ENCODE peak calls at places on chromosomes 5 and 9, in eight cellular contexts. N is NCI-H2107, S is cardiac fibroblast, I is B cell, M is AG09319, O is EL, H is NCI-H1694 treated with DMSO at 0.1 percent for 48 hours, Q is mesendoderm. R is an unnamed sample.

GRCh38 chr5:95426227-95426626 is 35.1 kb downstream of the FAM81B start:
- DNase-seq in N (no peak), S (no peak), I (no peak), M (no peak), O (no peak), H (no peak), Q (no peak), R (no peak)

GRCh38 chr9:22528485-22528884 is 81.9 kb downstream of the DMRTA1 start:
- DNase-seq in N (no peak), S (peak; percentile 14), I (no peak), M (peak; percentile 3), O (peak; percentile 15), H (peak; percentile 50), Q (peak; percentile 53), R (no peak)

GRCh38 chr5:133155326-133155969 is 103.6 kb downstream of the HSPA4 start:
- DNase-seq in N (no peak), S (no peak), I (no peak), M (no peak), O (no peak), H (no peak), Q (no peak), R (no peak)

GRCh38 chr5:71883745-71884103 is 164.6 kb downstream of the CARTPT start:
- DNase-seq in N (no peak), S (no peak), I (no peak), M (no peak), O (peak; percentile 13), H (no peak), Q (no peak), R (no peak)

GRCh38 chr9:129981180-129981907 is 61.6 kb downstream of the FNBP1 start:
- DNase-seq in N (no peak), S (peak; percentile 86), I (no peak), M (no peak), O (no peak), H (no peak), Q (no peak), R (no peak)

GRCh38 chr9:19748278-19749126 is 40.3 kb downstream of the SLC24A2 start:
- DNase-seq in N (no peak), S (peak; percentile 48), I (no peak), M (no peak), O (no peak), H (no peak), Q (peak; percentile 30), R (no peak)

GRCh38 chr9:78989031-78989658 is 582.6 kb upstream of the TLE4 start:
- DNase-seq in N (no peak), S (no peak), I (no peak), M (no peak), O (no peak), H (no peak), Q (no peak), R (no peak)

GRCh38 chr5:122056913-122057312 is 21.1 kb downstream of the LOX start:
- DNase-seq in N (no peak), S (peak; percentile 38), I (no peak), M (no peak), O (no peak), H (no peak), Q (no peak), R (no peak)

GRCh38 chr9:123470121-123470851 is 114.3 kb downstream of the CRB2 start:
- DNase-seq in N (no peak), S (peak; percentile 22), I (no peak), M (no peak), O (no peak), H (no peak), Q (peak; percentile 54), R (no peak)

GRCh38 chr5:174412374-174412773 is 312.0 kb upstream of the MSX2 start:
- DNase-seq in N (no peak), S (no peak), I (no peak), M (no peak), O (peak; percentile 13), H (no peak), Q (peak; percentile 16), R (no peak)

GRCh38 chr9:35295369-35296036 is 133.7 kb downstream of the UNC13B start:
- DNase-seq in N (no peak), S (no peak), I (no peak), M (no peak), O (no peak), H (no peak), Q (no peak), R (no peak)

GRCh38 chr5:55668356-55668755 is 43.8 kb downstream of the SLC38A9 start:
- DNase-seq in N (no peak), S (peak; percentile 78), I (no peak), M (no peak), O (peak; percentile 83), H (no peak), Q (peak; percentile 71), R (no peak)

GRCh38 chr9:37437010-37437409 is 14.5 kb downstream of the GRHPR start:
- DNase-seq in N (no peak), S (no peak), I (no peak), M (no peak), O (no peak), H (no peak), Q (no peak), R (no peak)

GRCh38 chr9:114321759-114322158 is 1.1 kb upstream of the ORM1 start:
- DNase-seq in N (no peak), S (peak; percentile 15), I (no peak), M (no peak), O (peak; percentile 69), H (no peak), Q (no peak), R (peak; percentile 15)

GRCh38 chr5:14838396-14839319 is 32.9 kb downstream of the ANKH start:
- DNase-seq in N (no peak), S (no peak), I (no peak), M (no peak), O (no peak), H (no peak), Q (no peak), R (no peak)

GRCh38 chr9:71646131-71646530 is 122.2 kb downstream of the CEMIP2 start:
- DNase-seq in N (peak; percentile 1), S (no peak), I (no peak), M (no peak), O (no peak), H (no peak), Q (no peak), R (no peak)

GRCh38 chr9:134968011-134968822 is 50.5 kb upstream of the FCN1 start:
- DNase-seq in N (no peak), S (peak; percentile 26), I (no peak), M (no peak), O (no peak), H (no peak), Q (peak; percentile 37), R (no peak)

GRCh38 chr5:61467766-61468482 is 135.9 kb downstream of the ZSWIM6 start:
- DNase-seq in N (no peak), S (peak; percentile 36), I (no peak), M (peak; percentile 4), O (peak; percentile 80), H (no peak), Q (peak; percentile 80), R (no peak)

GRCh38 chr9:108050894-108051293 is 561.3 kb upstream of the KLF4 start:
- DNase-seq in N (no peak), S (no peak), I (no peak), M (no peak), O (no peak), H (no peak), Q (no peak), R (no peak)

GRCh38 chr5:38673671-38674071 is 117.2 kb upstream of the LIFR start:
- DNase-seq in N (no peak), S (no peak), I (no peak), M (no peak), O (no peak), H (no peak), Q (peak; percentile 75), R (no peak)

GRCh38 chr9:86141843-86142242 is 42.5 kb upstream of the GOLM1 start:
- DNase-seq in N (no peak), S (no peak), I (no peak), M (no peak), O (no peak), H (no peak), Q (no peak), R (no peak)

GRCh38 chr9:121700165-121700830 is 48.9 kb downstream of the DAB2IP start:
- DNase-seq in N (no peak), S (peak; percentile 48), I (peak; percentile 35), M (no peak), O (peak; percentile 58), H (no peak), Q (peak; percentile 71), R (no peak)

GRCh38 chr5:124121198-124121597 is 609.2 kb downstream of the CSNK1G3 start:
- DNase-seq in N (no peak), S (no peak), I (no peak), M (no peak), O (no peak), H (no peak), Q (no peak), R (no peak)